ENCODE peak calls at places on chromosomes 12 and 14, in six cellular contexts. C is RWPE1, J is BJ, I is dermis microvascular lymphatic vessel endothelial cell, R is A172, H is mucosa of gallbladder. L is an unnamed sample.

GRCh38 chr12:75784591-75784990 is 247.0 kb downstream of the PHLDA1 start:
- DNase-seq in H (peak), I (peak), C (no peak), R (peak), J (no peak), L (peak)

GRCh38 chr12:73225941-73226340 is 953.8 kb downstream of the TRHDE start:
- DNase-seq in H (no peak), R (no peak), I (no peak), J (no peak), C (no peak), L (no peak)

GRCh38 chr12:69036999-69037398 is 104.0 kb upstream of the CPM start:
- DNase-seq in J (no peak), H (no peak), R (no peak), C (no peak), I (no peak), L (no peak)

GRCh38 chr12:15719230-15719629 is 70.0 kb downstream of the EPS8 start:
- DNase-seq in I (no peak), C (no peak), H (no peak), R (no peak), J (no peak), L (no peak)

GRCh38 chr14:96136361-96136760 is 68.3 kb upstream of the BDKRB2 start:
- DNase-seq in J (no peak), I (peak), R (peak), H (no peak), C (peak), L (no peak)

GRCh38 chr14:84825481-84825880 is 704.5 kb upstream of the FLRT2 start:
- DNase-seq in R (peak), J (no peak), I (peak), C (peak), H (no peak), L (no peak)

GRCh38 chr12:51393676-51394545 is 2.7 kb upstream of the GALNT6 start:
- DNase-seq in R (peak), J (peak), C (peak), I (peak), H (no peak), L (peak)

GRCh38 chr12:22700126-22700525 is 75.2 kb downstream of the ETNK1 start:
- DNase-seq in J (no peak), C (no peak), R (no peak), I (no peak), H (no peak), L (no peak)

GRCh38 chr14:53571990-53572389 is 384.6 kb downstream of the BMP4 start:
- DNase-seq in C (no peak), J (no peak), R (no peak), I (no peak), H (no peak), L (no peak)

GRCh38 chr14:65230287-65230728 is 128.0 kb upstream of the MAX start:
- DNase-seq in H (peak), I (peak), C (no peak), R (no peak), J (no peak), L (peak)

GRCh38 chr12:48717252-48717695 is 767 bp upstream of the CCNT1 start:
- DNase-seq in C (no peak), I (peak), H (no peak), R (no peak), J (no peak), L (peak)

GRCh38 chr12:54017027-54017788 is 8.4 kb downstream of the HOXC8 start:
- DNase-seq in I (no peak), J (no peak), R (no peak), H (no peak), C (peak), L (no peak)

GRCh38 chr14:61838661-61839060 is 76.4 kb downstream of the SNAPC1 start:
- DNase-seq in C (no peak), I (peak), R (no peak), J (no peak), H (no peak), L (peak)

GRCh38 chr12:6372403-6373003 is 2.9 kb downstream of the SCNN1A start:
- DNase-seq in C (peak), I (peak), R (peak), J (peak), H (no peak), L (no peak)

GRCh38 chr12:29350080-29350479 is 30.9 kb downstream of the ERGIC2 start:
- DNase-seq in H (no peak), I (peak), J (peak), C (peak), R (peak), L (peak)

GRCh38 chr14:67187210-67187609 is 2.0 kb upstream of the GARIN2 start:
- DNase-seq in R (peak), J (peak), C (peak), I (peak), H (no peak), L (peak)

GRCh38 chr12:95642583-95642982 is 91.3 kb upstream of the USP44 start:
- DNase-seq in C (no peak), H (no peak), R (no peak), I (no peak), J (no peak), L (peak)

GRCh38 chr12:27626239-27626638 is 70.0 kb upstream of the REP15 start:
- DNase-seq in J (no peak), H (no peak), I (no peak), C (no peak), R (no peak), L (no peak)

GRCh38 chr12:53065975-53066593 is 13.1 kb downstream of the SPRYD3 start:
- DNase-seq in H (peak), C (peak), R (peak), J (no peak), I (peak), L (peak)

GRCh38 chr14:68167019-68167716 is 347.6 kb downstream of the RAD51B start:
- DNase-seq in C (no peak), I (no peak), R (no peak), J (no peak), H (no peak), L (peak)

GRCh38 chr14:54854181-54854580 is 48.4 kb downstream of the GCH1 start:
- DNase-seq in C (no peak), J (no peak), H (no peak), R (no peak), I (no peak), L (peak)

L was measured in small intestine.